ENCODE peak calls at places on chromosomes 12 and 14, in six cellular contexts. U is ovary, B is heart left ventricle, H is H1, Z is body of pancreas, P is esophagus squamous epithelium. N is an unnamed sample. For H3K9me3, the result is how much of the 10 kb centered on the place peaks cover.

GRCh38 chr12:109488051-109488665 is 10.7 kb downstream of the UBE3B start:
- DNase-seq in U (no peak), B (no peak), Z (no peak), H (no peak), P (no peak), N (no peak)

GRCh38 chr12:120249875-120250795 is 15.4 kb downstream of the PXN start:
- DNase-seq in H (no peak), Z (no peak), B (peak), P (no peak), U (no peak), N (peak)

GRCh38 chr12:69534389-69534822 is 50.9 kb upstream of the CCT2 start:
- DNase-seq in Z (peak), H (no peak), P (peak), B (peak), U (peak), N (peak)

GRCh38 chr12:8819676-8819980 is 2.8 kb upstream of the A2ML1 start:
- DNase-seq in U (no peak), B (no peak), H (no peak), P (no peak), Z (no peak), N (no peak)

GRCh38 chr12:116937640-116938039 is 26.9 kb downstream of the FBXW8 start:
- DNase-seq in Z (no peak), P (no peak), B (no peak), U (no peak), H (no peak), N (no peak)

GRCh38 chr12:54749191-54749818 is 101.1 kb upstream of the DCD start:
- DNase-seq in B (no peak), P (no peak), Z (peak), H (no peak), U (no peak), N (peak)

GRCh38 chr12:83958997-83959396 is 953.6 kb downstream of the SLC6A15 start:
- DNase-seq in Z (no peak), H (no peak), U (no peak), P (no peak), B (no peak), N (no peak)

GRCh38 chr12:57735952-57736742 is 2.4 kb downstream of the AGAP2 start:
- DNase-seq in U (peak), H (peak), B (peak), P (no peak), Z (no peak), N (no peak)

GRCh38 chr12:91203610-91204009 is 21.0 kb upstream of the DCN start:
- DNase-seq in B (no peak), P (no peak), Z (no peak), U (no peak), H (no peak), N (no peak)

GRCh38 chr12:64757778-64758177 is 1.4 kb downstream of the GNS start:
- DNase-seq in Z (no peak), B (no peak), U (no peak), H (no peak), P (no peak), N (no peak)

GRCh38 chr12:121949643-121950397 is 31.4 kb downstream of the CFAP251 start:
- DNase-seq in Z (no peak), B (no peak), P (no peak), U (no peak), H (no peak), N (no peak)

GRCh38 chr14:85536835-85537195 is 6.9 kb downstream of the FLRT2 start:
- DNase-seq in P (no peak), Z (no peak), U (no peak), H (no peak), B (no peak), N (no peak)

GRCh38 chr14:105854600-105855245 is 328.3 kb downstream of the TMEM121 start:
- DNase-seq in H (no peak), P (no peak), U (peak), Z (peak), B (no peak), N (no peak)

GRCh38 chr14:105855246-105855892 is 329.0 kb downstream of the TMEM121 start:
- DNase-seq in H (no peak), Z (peak), U (peak), P (no peak), B (no peak), N (no peak)

GRCh38 chr14:105857223-105857815 is 330.9 kb downstream of the TMEM121 start:
- DNase-seq in B (no peak), H (no peak), U (peak), Z (peak), P (no peak), N (no peak)

GRCh38 chr14:105856676-105857222 is 330.4 kb downstream of the TMEM121 start:
- DNase-seq in P (no peak), H (no peak), Z (peak), B (no peak), U (no peak), N (no peak)

DNA sequence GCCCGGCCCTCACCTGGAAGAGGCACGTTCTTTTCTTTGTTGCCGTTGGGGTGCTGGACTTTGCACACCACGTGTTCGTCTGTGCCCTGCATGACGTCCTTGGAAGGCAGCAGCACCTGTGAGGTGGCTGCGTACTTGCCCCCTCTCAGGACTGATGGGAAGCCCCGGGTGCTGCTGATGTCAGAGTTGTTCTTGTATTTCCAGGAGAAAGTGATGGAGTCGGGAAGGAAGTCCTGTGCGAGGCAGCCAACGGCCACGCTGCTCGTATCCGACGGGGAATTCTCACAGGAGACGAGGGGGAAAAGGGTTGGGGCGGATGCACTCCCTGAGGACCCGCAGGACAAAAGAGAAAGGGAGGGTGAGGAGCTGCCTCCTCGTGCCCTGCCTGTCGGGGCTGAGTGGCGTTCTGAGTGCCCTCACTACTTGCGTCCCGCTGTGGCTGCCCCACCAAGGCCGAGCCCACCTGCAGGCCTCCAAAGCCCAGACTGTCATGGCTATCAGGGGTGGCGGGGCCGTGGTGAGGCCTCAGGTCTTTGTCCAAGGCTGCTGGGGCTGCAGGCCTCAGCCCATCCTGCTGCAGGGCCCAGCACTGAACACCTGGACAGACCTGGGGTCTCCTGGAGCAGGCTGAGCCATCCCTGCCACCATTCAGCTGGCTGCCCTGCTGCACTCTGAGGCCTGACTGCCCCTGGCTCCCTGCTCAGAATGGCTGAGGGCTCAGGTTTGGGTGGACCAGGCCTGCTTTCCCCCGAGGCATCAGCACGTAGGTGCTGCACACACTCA is 329.7 kb downstream of the TMEM121 start:
- DNase-seq in Z (peak), H (no peak), U (peak), B (no peak), P (no peak), N (no peak)
- TF ChIP-seq POLR2A in Z (no peak), H (no peak), U (no peak), B (no peak), P (no peak), N (no peak)

GRCh38 chr12:7018350-7019042 is at the start of gene LPCAT3:
- DNase-seq in H (peak), U (peak), B (peak), Z (peak), P (peak), N (peak)

GRCh38 chr12:7017870-7018349 is 366 bp downstream of the LPCAT3 start:
- DNase-seq in P (no peak), Z (no peak), U (no peak), H (no peak), B (no peak), N (no peak)

GRCh38 chr12:7015555-7016370 is 2.5 kb downstream of the LPCAT3 start:
- DNase-seq in Z (no peak), B (no peak), H (no peak), U (no peak), P (no peak), N (no peak)

GRCh38 chr12:7019043-7019569 is 830 bp upstream of the LPCAT3 start:
- DNase-seq in H (no peak), P (no peak), B (no peak), U (no peak), Z (no peak), N (no peak)

GRCh38 chr12:7016958-7017571 is 1.2 kb downstream of the LPCAT3 start:
- DNase-seq in Z (no peak), P (no peak), H (no peak), B (no peak), U (no peak), N (no peak)
- H3K27ac ChIP-seq in Z (peak), P (peak), H (no peak), B (peak), U (peak), N (no peak)

GRCh38 chr14:69152944-69153847 is at the start of gene DCAF5:
- DNase-seq in U (peak), P (peak), H (peak), B (peak), Z (peak), N (peak)
- H3K9me3 ChIP-seq in U (under half), P (under half), H (under half), B (under half), Z (under half), N (under half)

GRCh38 chr12:49662998-49663843 is 39.9 kb downstream of the PRPF40B start:
- DNase-seq in U (peak), B (peak), Z (no peak), P (no peak), H (no peak), N (peak)
- TF ChIP-seq POLR2A in U (no peak), B (no peak), Z (no peak), P (peak), H (no peak), N (no peak)

GRCh38 chr12:18696971-18697602 is 40.7 kb downstream of the PLCZ1 start:
- DNase-seq in Z (no peak), B (no peak), U (no peak), H (no peak), P (no peak), N (no peak)
- H3K27ac ChIP-seq in Z (no peak), B (no peak), U (no peak), H (no peak), P (no peak), N (no peak)

DNA sequence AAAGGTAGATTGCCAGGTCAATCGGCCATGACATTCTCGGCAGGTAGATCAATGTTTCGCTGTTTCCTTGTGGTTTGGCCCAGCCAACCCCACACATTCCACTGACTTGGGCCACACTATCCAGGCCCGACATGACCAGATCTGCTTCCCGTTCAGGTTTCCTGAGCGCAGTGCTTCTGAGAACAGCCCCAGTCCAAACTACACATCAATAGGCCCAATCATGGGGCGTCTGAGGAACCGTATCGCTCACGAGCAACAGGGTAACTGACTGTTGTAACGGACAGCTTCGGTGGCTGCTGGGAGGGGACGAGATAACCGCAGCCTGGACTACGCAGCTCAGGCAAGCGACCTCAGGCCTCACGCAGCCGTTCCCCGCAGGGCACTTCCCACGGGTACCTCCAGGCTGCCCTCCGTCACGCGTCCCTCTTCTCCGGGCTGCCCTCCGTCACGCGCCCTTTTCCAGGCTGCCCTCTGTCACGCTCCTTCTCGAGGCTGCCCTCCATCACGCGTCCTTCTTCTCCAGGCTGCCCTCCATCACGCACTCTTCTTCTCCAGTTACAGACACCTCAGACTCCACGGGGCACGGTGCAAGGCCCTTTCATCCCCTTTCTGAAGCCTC is 14.7 kb downstream of the ZNF605 start:
- DNase-seq in Z (no peak), H (no peak), P (no peak), B (no peak), U (no peak), N (no peak)
- H3K9me3 ChIP-seq in Z (half or more), H (under half), P (half or more), B (under half), U (half or more), N (under half)

DNA sequence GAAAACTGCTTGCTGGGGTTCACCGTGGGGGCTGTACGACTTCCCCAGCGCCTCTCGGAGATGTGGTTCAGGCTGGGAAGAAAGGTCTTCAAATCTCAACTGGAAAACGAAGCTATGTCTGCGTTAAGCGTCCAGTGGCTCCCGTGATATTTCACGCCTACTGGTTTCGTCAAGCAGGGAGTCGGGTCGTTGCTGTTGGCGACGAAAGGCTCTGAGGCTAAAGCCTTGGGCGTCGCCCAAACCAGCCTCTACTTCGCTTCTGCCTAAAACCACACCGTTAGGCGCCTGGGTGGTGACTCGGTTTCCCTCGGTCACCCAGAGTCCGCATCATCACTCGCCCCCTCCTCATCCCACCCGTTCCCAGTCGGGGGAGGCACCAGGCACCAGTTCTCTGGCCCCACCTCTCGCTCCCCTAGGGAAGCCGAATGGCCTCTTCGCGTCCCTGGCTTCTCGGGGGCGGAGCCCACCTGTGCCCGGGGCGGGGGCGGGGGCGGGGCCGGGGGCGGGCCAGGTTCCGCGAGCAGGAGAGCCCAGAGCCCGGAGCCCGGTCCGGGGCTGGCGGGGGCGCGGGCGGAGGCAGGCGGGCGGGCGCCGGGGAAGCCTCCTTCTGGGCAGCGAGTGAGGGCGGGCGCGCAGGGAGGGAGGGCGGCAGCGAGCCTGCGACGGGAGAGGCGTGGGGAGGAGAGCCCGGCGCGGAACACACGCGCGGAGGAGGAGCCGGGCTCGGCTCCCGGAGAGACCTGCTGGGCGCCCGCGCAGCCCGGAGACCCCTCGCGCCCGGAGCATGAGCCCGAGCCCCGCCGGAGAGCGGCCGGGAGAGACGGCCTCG is at the start of gene B4GALNT3:
- DNase-seq in U (peak), H (peak), B (peak), Z (peak), P (no peak), N (peak)
- TF ChIP-seq POLR2A in U (no peak), H (no peak), B (no peak), Z (peak), P (peak), N (peak)

GRCh38 chr14:22107734-22108133 is 434.1 kb upstream of the OR4E1 start:
- DNase-seq in P (no peak), H (no peak), B (no peak), Z (no peak), U (no peak), N (no peak)

GRCh38 chr14:22104971-22105641 is 431.5 kb upstream of the OR4E1 start:
- DNase-seq in P (no peak), H (no peak), B (no peak), U (no peak), Z (no peak), N (no peak)

GRCh38 chr14:22099942-22100763 is 426.5 kb upstream of the OR4E1 start:
- DNase-seq in H (peak), U (peak), B (peak), P (no peak), Z (peak), N (peak)

GRCh38 chr14:22106700-22107697 is 433.4 kb upstream of the OR4E1 start:
- DNase-seq in U (no peak), Z (no peak), P (no peak), H (no peak), B (no peak), N (no peak)

DNA sequence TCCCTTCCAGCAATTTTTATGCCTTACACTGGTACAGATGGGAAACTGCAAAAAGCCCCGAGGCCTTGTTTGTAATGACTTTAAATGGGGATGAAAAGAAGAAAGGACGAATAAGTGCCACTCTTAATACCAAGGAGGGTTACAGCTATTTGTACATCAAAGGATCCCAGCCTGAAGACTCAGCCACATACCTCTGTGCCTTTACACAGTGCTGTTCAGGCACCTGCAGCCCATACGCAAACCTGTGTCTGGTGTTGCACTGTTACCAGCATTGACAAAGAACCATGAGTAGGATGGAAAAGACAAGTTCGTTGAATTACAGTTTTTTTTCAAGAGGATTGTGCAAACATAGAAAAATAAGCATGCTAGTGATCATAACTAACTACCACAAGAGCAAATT is 432.0 kb upstream of the OR4E1 start:
- DNase-seq in Z (no peak), B (no peak), U (no peak), H (no peak), P (no peak), N (no peak)
- H3K27ac ChIP-seq in Z (no peak), B (no peak), U (no peak), H (no peak), P (no peak), N (no peak)

N was measured in thyroid gland.